ENCODE peak calls at places on chromosomes 4 and X, in four cellular contexts. One of them, this sample, is unnamed.

GRCh38 chr4:1530356-1530755 is 124.1 kb upstream of the NKX1-1 start:
- DNase-seq in Kasumi-1: no peak
- DNase-seq in GM04503: no peak
- DNase-seq in HCT116: no peak
- DNase-seq in this sample: no peak

GRCh38 chrX:1554469-1555210 is 17.7 kb upstream of the P2RY8 start:
- DNase-seq in GM04503: no peak
- DNase-seq in HCT116: no peak
- DNase-seq in Kasumi-1: no peak
- DNase-seq in this sample: no peak

GRCh38 chrX:39667191-39667590 is 430.6 kb downstream of the BCOR start:
- DNase-seq in GM04503: no peak
- DNase-seq in Kasumi-1: no peak
- DNase-seq in HCT116: no peak
- DNase-seq in this sample: no peak

GRCh38 chr4:41160010-41160789 is 54.1 kb downstream of the APBB2 start:
- DNase-seq in HCT116: peak
- DNase-seq in Kasumi-1: no peak
- DNase-seq in GM04503: peak
- DNase-seq in this sample: no peak

GRCh38 chr4:134201216-134202098 is at the start of gene PABPC4L:
- DNase-seq in GM04503: no peak
- DNase-seq in HCT116: no peak
- DNase-seq in Kasumi-1: no peak
- DNase-seq in this sample: no peak

GRCh38 chr4:147194107-147194506 is 248.4 kb upstream of the TTC29 start:
- DNase-seq in Kasumi-1: no peak
- DNase-seq in HCT116: no peak
- DNase-seq in GM04503: no peak
- DNase-seq in this sample: no peak

GRCh38 chr4:106201373-106201772 is 114.6 kb downstream of the TBCK start:
- DNase-seq in HCT116: no peak
- DNase-seq in GM04503: no peak
- DNase-seq in Kasumi-1: peak
- DNase-seq in this sample: no peak

GRCh38 chr4:59855630-59856352 is 1344.3 kb upstream of the ADGRL3 start:
- DNase-seq in HCT116: no peak
- DNase-seq in Kasumi-1: no peak
- DNase-seq in GM04503: no peak
- DNase-seq in this sample: no peak

GRCh38 chr4:78320353-78320935 is 231.1 kb upstream of the ANXA3 start:
- DNase-seq in GM04503: no peak
- DNase-seq in HCT116: no peak
- DNase-seq in Kasumi-1: peak
- DNase-seq in this sample: no peak

GRCh38 chr4:119726505-119726904 is 97.9 kb upstream of the PDE5A start:
- DNase-seq in HCT116: no peak
- DNase-seq in Kasumi-1: no peak
- DNase-seq in GM04503: no peak
- DNase-seq in this sample: no peak

GRCh38 chr4:44157611-44158277 is 290.9 kb downstream of the KCTD8 start:
- DNase-seq in GM04503: no peak
- DNase-seq in Kasumi-1: no peak
- DNase-seq in HCT116: no peak
- DNase-seq in this sample: no peak

GRCh38 chrX:137547291-137547690 is 18.6 kb upstream of the ZIC3 start:
- DNase-seq in HCT116: no peak
- DNase-seq in Kasumi-1: no peak
- DNase-seq in GM04503: no peak
- DNase-seq in this sample: no peak

GRCh38 chr4:184899261-184900134 is 73.7 kb upstream of the ACSL1 start:
- DNase-seq in GM04503: no peak
- DNase-seq in HCT116: no peak
- DNase-seq in Kasumi-1: no peak
- DNase-seq in this sample: no peak

GRCh38 chr4:125313989-125314602 is 659 bp upstream of the FAT4 start:
- DNase-seq in HCT116: no peak
- DNase-seq in Kasumi-1: peak
- DNase-seq in GM04503: no peak
- DNase-seq in this sample: no peak

GRCh38 chr4:40525811-40526598 is 103.7 kb downstream of the RBM47 start:
- DNase-seq in GM04503: peak
- DNase-seq in HCT116: peak
- DNase-seq in Kasumi-1: no peak
- DNase-seq in this sample: no peak

GRCh38 chrX:154417157-154417556 is 5.8 kb downstream of the TAFAZZIN start:
- DNase-seq in GM04503: no peak
- DNase-seq in Kasumi-1: no peak
- DNase-seq in HCT116: no peak
- DNase-seq in this sample: no peak

GRCh38 chrX:12007881-12008280 is 130.4 kb upstream of the FRMPD4 start:
- DNase-seq in GM04503: peak
- DNase-seq in Kasumi-1: no peak
- DNase-seq in HCT116: peak
- DNase-seq in this sample: no peak

This sample was measured in C1 segment of cervical spinal cord.